ENCODE peak calls at places on chromosome 6, in four cellular contexts. G is MM.1S, K is HEK293T, M is cerebellum. Q is an unnamed sample.

GRCh38 chr6:28136585-28137457 is 4.9 kb upstream of the ZKSCAN8 start:
- DNase-seq in G (peak; percentile 86), K (peak; percentile 71), M (peak; percentile 88), Q (peak; percentile 94)

GRCh38 chr6:100001915-100002388 is 7.9 kb upstream of the MCHR2 start:
- DNase-seq in G (peak; percentile 57), K (peak; percentile 68), M (peak; percentile 33), Q (peak; percentile 58)

GRCh38 chr6:33609019-33609418 is 12.1 kb upstream of the ITPR3 start:
- DNase-seq in G (no peak), K (no peak), M (no peak), Q (no peak)

GRCh38 chr6:17336425-17336824 is 55.3 kb downstream of the RBM24 start:
- DNase-seq in G (no peak), K (no peak), M (no peak), Q (no peak)

GRCh38 chr6:159045826-159046225 is 1.0 kb upstream of the TAGAP start:
- DNase-seq in G (no peak), K (no peak), M (no peak), Q (peak; percentile 48)

GRCh38 chr6:147789430-147789947 is 281.0 kb downstream of the SAMD5 start:
- DNase-seq in G (no peak), K (no peak), M (no peak), Q (no peak)

GRCh38 chr6:108118791-108119211 is 44.3 kb upstream of the OSTM1 start:
- DNase-seq in G (no peak), K (no peak), M (no peak), Q (no peak)

GRCh38 chr6:146985111-146985510 is 219.1 kb upstream of the STXBP5 start:
- DNase-seq in G (no peak), K (peak; percentile 40), M (no peak), Q (no peak)

GRCh38 chr6:122903266-122903915 is 92.6 kb upstream of the CLVS2 start:
- DNase-seq in G (no peak), K (no peak), M (peak; percentile 44), Q (no peak)

GRCh38 chr6:85679445-85680123 is 36.9 kb upstream of the SYNCRIP start:
- DNase-seq in G (no peak), K (no peak), M (no peak), Q (peak; percentile 28)

GRCh38 chr6:40806479-40806878 is 219.3 kb upstream of the LRFN2 start:
- DNase-seq in G (no peak), K (no peak), M (no peak), Q (no peak)

GRCh38 chr6:43436577-43437282 is 9.4 kb downstream of the ABCC10 start:
- DNase-seq in G (no peak), K (no peak), M (no peak), Q (no peak)

GRCh38 chr6:167345960-167346359 is 21.1 kb downstream of the TTLL2 start:
- DNase-seq in G (no peak), K (no peak), M (no peak), Q (no peak)

GRCh38 chr6:154731296-154732218 is 1.7 kb upstream of the SCAF8 start:
- DNase-seq in G (no peak), K (peak; percentile 30), M (no peak), Q (peak; percentile 6)

GRCh38 chr6:132190815-132191175 is 210.5 kb downstream of the MOXD1 start:
- DNase-seq in G (no peak), K (no peak), M (no peak), Q (no peak)

GRCh38 chr6:44105146-44105545 is 22.1 kb downstream of the MRPL14 start:
- DNase-seq in G (no peak), K (no peak), M (peak; percentile 63), Q (no peak)

GRCh38 chr6:7463785-7464184 is 74.2 kb downstream of the RIOK1 start:
- DNase-seq in G (no peak), K (no peak), M (no peak), Q (no peak)

GRCh38 chr6:154397491-154398195 is 41.0 kb upstream of the IPCEF1 start:
- DNase-seq in G (no peak), K (no peak), M (no peak), Q (no peak)

GRCh38 chr6:7183707-7184106 is 75.9 kb downstream of the RREB1 start:
- DNase-seq in G (no peak), K (no peak), M (no peak), Q (no peak)

GRCh38 chr6:125773387-125774341 is 17.1 kb upstream of the NCOA7 start:
- DNase-seq in G (no peak), K (no peak), M (no peak), Q (no peak)